ENCODE peak calls at places on chromosomes 6 and 20, in four cellular contexts. D, T, I and H are unnamed samples.

GRCh38 chr6:296151-297122 is 4.2 kb downstream of the DUSP22 start:
- DNase-seq in D (no peak), T (no peak), I (peak), H (peak)

GRCh38 chr6:157070403-157071107 is 252.8 kb downstream of the TMEM242 start:
- DNase-seq in D (peak), T (no peak), I (peak), H (peak)

GRCh38 chr6:85678000-85678601 is 35.4 kb upstream of the SYNCRIP start:
- DNase-seq in D (no peak), T (no peak), I (no peak), H (peak)

GRCh38 chr6:136079701-136080565 is 170.2 kb downstream of the MTFR2 start:
- DNase-seq in D (no peak), T (no peak), I (no peak), H (no peak)

GRCh38 chr20:50510706-50511401 is 671 bp downstream of the PTPN1 start:
- DNase-seq in D (no peak), T (no peak), I (no peak), H (no peak)

GRCh38 chr6:143559101-143559500 is 47.6 kb upstream of the FUCA2 start:
- DNase-seq in D (no peak), T (no peak), I (no peak), H (no peak)

GRCh38 chr20:45779011-45779915 is 12.4 kb downstream of the WFDC3 start:
- DNase-seq in D (no peak), T (no peak), I (peak), H (peak)

GRCh38 chr20:46057856-46058655 is 29.0 kb downstream of the SLC12A5 start:
- DNase-seq in D (no peak), T (no peak), I (peak), H (peak)

GRCh38 chr6:42545226-42545773 is 18.5 kb upstream of the UBR2 start:
- DNase-seq in D (no peak), T (no peak), I (no peak), H (no peak)

GRCh38 chr6:37209461-37210205 is 39.7 kb downstream of the PIM1 start:
- DNase-seq in D (no peak), T (peak), I (no peak), H (no peak)

GRCh38 chr6:16783485-16783884 is 22.2 kb upstream of the ATXN1 start:
- DNase-seq in D (no peak), T (no peak), I (no peak), H (no peak)

GRCh38 chr20:34710568-34710839 is 6.4 kb downstream of the TP53INP2 start:
- DNase-seq in D (no peak), T (no peak), I (no peak), H (no peak)

GRCh38 chr6:33207569-33208088 is 671 bp upstream of the RING1 start:
- DNase-seq in D (peak), T (no peak), I (peak), H (peak)

GRCh38 chr6:38713812-38714211 is 1.3 kb upstream of the DNAH8 start:
- DNase-seq in D (no peak), T (peak), I (no peak), H (no peak)

GRCh38 chr6:71886184-71887005 is at the start of gene RIMS1:
- DNase-seq in D (peak), T (no peak), I (peak), H (peak)

GRCh38 chr6:48671506-48671905 is 560.5 kb upstream of the PTCHD4 start:
- DNase-seq in D (no peak), T (no peak), I (no peak), H (no peak)

GRCh38 chr6:133964052-133964451 is 11.0 kb downstream of the TBPL1 start:
- DNase-seq in D (no peak), T (no peak), I (peak), H (peak)

GRCh38 chr20:44495257-44495656 is 19.6 kb downstream of the TTPAL start:
- DNase-seq in D (no peak), T (no peak), I (peak), H (peak)

GRCh38 chr20:8305449-8305978 is 173.4 kb downstream of the PLCB1 start:
- DNase-seq in D (peak), T (peak), I (peak), H (peak)

GRCh38 chr20:16518068-16518783 is 55.0 kb downstream of the KIF16B start:
- DNase-seq in D (peak), T (no peak), I (peak), H (peak)

GRCh38 chr6:32843321-32843978 is 397 bp downstream of the PSMB8 start:
- DNase-seq in D (no peak), T (no peak), I (no peak), H (peak)

GRCh38 chr6:169656626-169657610 is 44.9 kb downstream of the WDR27 start:
- DNase-seq in D (no peak), T (no peak), I (no peak), H (no peak)

GRCh38 chr6:44431118-44431725 is 43.7 kb downstream of the CDC5L start:
- DNase-seq in D (peak), T (no peak), I (peak), H (peak)

GRCh38 chr6:132843316-132844040 is 29.1 kb downstream of the RPS12 start:
- DNase-seq in D (no peak), T (no peak), I (no peak), H (no peak)

GRCh38 chr6:4352731-4353130 is 217.4 kb upstream of the ECI2 start:
- DNase-seq in D (no peak), T (no peak), I (no peak), H (peak)

GRCh38 chr20:38601216-38602184 is at the start of gene ARHGAP40:
- DNase-seq in D (peak), T (no peak), I (peak), H (no peak)